ENCODE peak calls at places on chromosomes 6 and 20, in eight cellular contexts. E is upper lobe of right lung; C is D341Med; O is MV-4-11; F is stimulated activated naive B cell treated with anti-CD40 and anti-IgM and Interleukin-4, amounts not matched to agents 10 μg/mL and 1 μg/mL and 100 μg/mL, for 72 hours; M is NCI-H1105 treated with DMSO at 0.1 percent for 48 hours; W is AG10803; U is HuH-7. L is an unnamed sample.

GRCh38 chr6:89351632-89352328 is 742 bp downstream of the UBE2J1 start:
- DNase-seq in C (no peak), U (peak; percentile 47), E (no peak), O (no peak), M (peak; percentile 68), F (no peak), W (no peak), L (peak; percentile 63)

GRCh38 chr20:44914924-44915323 is 5.1 kb downstream of the PABPC1L start:
- DNase-seq in E (no peak), M (no peak), C (no peak), F (no peak), O (peak; percentile 86), U (no peak), W (no peak), L (no peak)

GRCh38 chr6:143934867-143935266 is 70.6 kb downstream of the ZC2HC1B start:
- DNase-seq in F (no peak), C (no peak), O (no peak), E (no peak), U (no peak), M (no peak), W (no peak), L (no peak)

GRCh38 chr20:64129146-64129782 is 21.9 kb upstream of the NPBWR2 start:
- DNase-seq in C (no peak), W (no peak), E (peak; percentile 43), U (no peak), F (no peak), O (no peak), M (no peak), L (no peak)

GRCh38 chr6:218153-219018 is 73.9 kb upstream of the DUSP22 start:
- DNase-seq in U (no peak), F (peak; percentile 79), E (peak; percentile 47), M (no peak), C (no peak), O (no peak), W (no peak), L (peak; percentile 14)

GRCh38 chr6:27096834-27097511 is 150.5 kb upstream of the PRSS16 start:
- DNase-seq in U (peak; percentile 4), C (no peak), M (no peak), E (peak; percentile 78), O (no peak), W (peak; percentile 55), F (peak; percentile 24), L (no peak)

GRCh38 chr6:3517350-3517749 is 60.5 kb upstream of the SLC22A23 start:
- DNase-seq in U (no peak), M (no peak), F (no peak), E (no peak), W (peak; percentile 96), O (no peak), C (peak; percentile 68), L (no peak)

GRCh38 chr6:13157293-13157692 is 171.0 kb downstream of the TBC1D7 start:
- DNase-seq in W (no peak), E (no peak), F (no peak), M (no peak), O (no peak), C (no peak), U (no peak), L (no peak)

GRCh38 chr20:22536141-22536828 is 48.1 kb downstream of the FOXA2 start:
- DNase-seq in F (no peak), W (no peak), E (no peak), M (no peak), U (no peak), O (no peak), C (no peak), L (no peak)

GRCh38 chr6:71224011-71224410 is 64.6 kb upstream of the OGFRL1 start:
- DNase-seq in U (no peak), C (no peak), E (no peak), W (no peak), F (no peak), O (no peak), M (no peak), L (no peak)

GRCh38 chr6:170289971-170290305 is 940 bp downstream of the DLL1 start:
- DNase-seq in C (no peak), O (no peak), E (no peak), M (no peak), U (no peak), W (no peak), F (no peak), L (no peak)

GRCh38 chr6:14059791-14060436 is 57.7 kb upstream of the CD83 start:
- DNase-seq in O (no peak), C (no peak), F (no peak), W (no peak), U (no peak), M (peak; percentile 91), E (no peak), L (no peak)

GRCh38 chr6:4687989-4688947 is 87.9 kb upstream of the CDYL start:
- DNase-seq in E (no peak), C (no peak), W (peak; percentile 74), O (peak; percentile 63), U (no peak), F (no peak), M (no peak), L (no peak)

GRCh38 chr6:108841377-108841855 is 6.8 kb upstream of the ARMC2 start:
- DNase-seq in W (no peak), F (no peak), C (no peak), U (no peak), M (no peak), O (peak; percentile 74), E (no peak), L (no peak)

GRCh38 chr6:161079566-161080262 is 88.1 kb downstream of the MAP3K4 start:
- DNase-seq in M (no peak), E (no peak), C (no peak), O (no peak), W (peak; percentile 71), F (no peak), U (no peak), L (no peak)

GRCh38 chr6:90216081-90216977 is 80.3 kb downstream of the BACH2 start:
- DNase-seq in E (no peak), M (no peak), C (no peak), O (peak; percentile 31), W (peak; percentile 12), F (peak; percentile 84), U (peak; percentile 44), L (no peak)

GRCh38 chr20:848218-848617 is 14.7 kb downstream of the FAM110A start:
- DNase-seq in C (no peak), M (no peak), O (no peak), W (no peak), U (no peak), F (no peak), E (no peak), L (no peak)

GRCh38 chr20:46740214-46740609 is 30.8 kb downstream of the SLC2A10 start:
- DNase-seq in U (no peak), W (no peak), F (no peak), O (no peak), M (no peak), C (no peak), E (no peak), L (no peak)

L was measured in DMS79 treated with DMSO at 0.1 percent for 48 hours.